ENCODE peak calls at places on chromosomes 1 and 21, in ten cellular contexts. G is CD8-positive, alpha-beta T cell; T is frontal cortex; R is AML-193; L is ELF-1; M is stimulated activated CD4-positive, alpha-beta T cell treated with anti-CD3 and anti-CD28 coated beads, Interleukin-2, amount 100 ng/mL, for 48 hours; V is left kidney; D is neuronal stem cell; H is kidney; I is activated CD4-positive, alpha-beta T cell treated with anti-CD3 and anti-CD28 coated beads, Interleukin-2, amount 10 ng/mL, durations not matched to agents 7 days and 5 days. X is an unnamed sample.

GRCh38 chr1:231885209-231885854 is 258.7 kb downstream of the DISC1 start:
- DNase-seq in G (no peak), T (no peak), R (no peak), L (no peak), M (no peak), V (no peak), D (no peak), H (no peak), I (no peak), X (no peak)

GRCh38 chr1:226424228-226425003 is 16.5 kb upstream of the PARP1 start:
- DNase-seq in G (no peak), T (peak), R (peak), L (peak), M (no peak), V (peak), D (peak), H (no peak), I (peak), X (no peak)

GRCh38 chr1:111467805-111468716 is 5.7 kb upstream of the C1orf162 start:
- DNase-seq in G (no peak), T (no peak), R (no peak), L (no peak), M (no peak), V (no peak), D (no peak), H (no peak), I (peak), X (no peak)

GRCh38 chr21:45277101-45278045 is 10.3 kb downstream of the POFUT2 start:
- DNase-seq in G (no peak), T (no peak), R (no peak), L (no peak), M (no peak), V (no peak), D (no peak), H (peak), I (no peak), X (no peak)

GRCh38 chr1:11645270-11645669 is 9.0 kb downstream of the FBXO2 start:
- DNase-seq in G (no peak), T (no peak), R (no peak), L (no peak), M (no peak), V (no peak), D (no peak), H (no peak), I (no peak), X (no peak)

GRCh38 chr1:219812491-219813221 is 115.7 kb downstream of the SLC30A10 start:
- DNase-seq in G (no peak), T (peak), R (peak), L (peak), M (no peak), V (peak), D (peak), H (no peak), I (peak), X (no peak)

GRCh38 chr1:30846587-30846986 is 62.0 kb downstream of the SDC3 start:
- DNase-seq in G (no peak), T (no peak), R (no peak), L (no peak), M (no peak), V (no peak), D (no peak), H (no peak), I (no peak), X (no peak)

GRCh38 chr1:153583976-153584375 is 18.3 kb upstream of the S100A2 start:
- DNase-seq in G (no peak), T (no peak), R (no peak), L (no peak), M (no peak), V (no peak), D (no peak), H (no peak), I (no peak), X (no peak)

GRCh38 chr1:64474639-64475038 is 4.7 kb downstream of the CACHD1 start:
- DNase-seq in G (no peak), T (no peak), R (no peak), L (peak), M (no peak), V (no peak), D (no peak), H (no peak), I (no peak), X (no peak)

GRCh38 chr21:36584980-36585940 is 105.3 kb upstream of the CLDN14 start:
- DNase-seq in G (no peak), T (no peak), R (peak), L (no peak), M (no peak), V (no peak), D (no peak), H (no peak), I (peak), X (no peak)

GRCh38 chr1:209456878-209457277 is 126.6 kb upstream of the CAMK1G start:
- DNase-seq in G (no peak), T (no peak), R (no peak), L (no peak), M (no peak), V (no peak), D (no peak), H (no peak), I (no peak), X (no peak)

GRCh38 chr1:156772728-156773497 is 5.6 kb downstream of the PRCC start:
- DNase-seq in G (no peak), T (no peak), R (no peak), L (peak), M (no peak), V (no peak), D (no peak), H (no peak), I (no peak), X (no peak)

GRCh38 chr1:197557302-197557701 is 218.0 kb downstream of the DENND1B start:
- DNase-seq in G (no peak), T (no peak), R (no peak), L (no peak), M (no peak), V (no peak), D (no peak), H (no peak), I (no peak), X (no peak)